ENCODE peak calls at places on chromosome 11, in ten cellular contexts. One of them, this sample, is unnamed.

GRCh38 chr11:119106564-119107537 is at the start of gene C2CD2L:
- DNase-seq in fibroblast of villous mesenchyme: peak
- DNase-seq in lower lobe of right lung: peak
- DNase-seq in lung microvascular endothelial cell: peak
- DNase-seq in EH: peak
- DNase-seq in psoas muscle: peak
- DNase-seq in IMR-90: peak
- DNase-seq in NCI-H1092: peak
- DNase-seq in activated T-cell treated with anti-CD3 and anti-CD28 coated beads for 1 hour: peak
- DNase-seq in upper lobe of right lung: peak
- DNase-seq in this sample: peak

GRCh38 chr11:12497431-12497830 is 120.1 kb downstream of the PARVA start:
- DNase-seq in fibroblast of villous mesenchyme: no peak
- DNase-seq in lower lobe of right lung: no peak
- DNase-seq in lung microvascular endothelial cell: no peak
- DNase-seq in EH: no peak
- DNase-seq in psoas muscle: no peak
- DNase-seq in IMR-90: no peak
- DNase-seq in NCI-H1092: no peak
- DNase-seq in activated T-cell treated with anti-CD3 and anti-CD28 coated beads for 1 hour: no peak
- DNase-seq in upper lobe of right lung: no peak
- DNase-seq in this sample: no peak

GRCh38 chr11:127564803-127565202 is 564.2 kb upstream of the KIRREL3 start:
- DNase-seq in fibroblast of villous mesenchyme: no peak
- DNase-seq in lower lobe of right lung: no peak
- DNase-seq in lung microvascular endothelial cell: no peak
- DNase-seq in EH: no peak
- DNase-seq in psoas muscle: no peak
- DNase-seq in IMR-90: peak
- DNase-seq in NCI-H1092: no peak
- DNase-seq in activated T-cell treated with anti-CD3 and anti-CD28 coated beads for 1 hour: no peak
- DNase-seq in upper lobe of right lung: no peak
- DNase-seq in this sample: no peak

GRCh38 chr11:30984442-30984816 is 385.1 kb downstream of the DCDC1 start:
- DNase-seq in fibroblast of villous mesenchyme: no peak
- DNase-seq in lower lobe of right lung: no peak
- DNase-seq in lung microvascular endothelial cell: no peak
- DNase-seq in EH: no peak
- DNase-seq in psoas muscle: no peak
- DNase-seq in IMR-90: peak
- DNase-seq in NCI-H1092: no peak
- DNase-seq in activated T-cell treated with anti-CD3 and anti-CD28 coated beads for 1 hour: no peak
- DNase-seq in upper lobe of right lung: no peak
- DNase-seq in this sample: no peak

GRCh38 chr11:20909995-20910726 is 240.8 kb downstream of the NELL1 start:
- DNase-seq in fibroblast of villous mesenchyme: no peak
- DNase-seq in lower lobe of right lung: no peak
- DNase-seq in lung microvascular endothelial cell: no peak
- DNase-seq in EH: no peak
- DNase-seq in psoas muscle: no peak
- DNase-seq in IMR-90: no peak
- DNase-seq in NCI-H1092: no peak
- DNase-seq in activated T-cell treated with anti-CD3 and anti-CD28 coated beads for 1 hour: no peak
- DNase-seq in upper lobe of right lung: no peak
- DNase-seq in this sample: no peak

GRCh38 chr11:62129610-62130497 is 6.0 kb downstream of the INCENP start:
- DNase-seq in fibroblast of villous mesenchyme: no peak
- DNase-seq in lower lobe of right lung: no peak
- DNase-seq in lung microvascular endothelial cell: no peak
- DNase-seq in EH: no peak
- DNase-seq in psoas muscle: no peak
- DNase-seq in IMR-90: no peak
- DNase-seq in NCI-H1092: no peak
- DNase-seq in activated T-cell treated with anti-CD3 and anti-CD28 coated beads for 1 hour: no peak
- DNase-seq in upper lobe of right lung: no peak
- DNase-seq in this sample: peak

GRCh38 chr11:96324912-96325311 is 18.1 kb downstream of the MAML2 start:
- DNase-seq in fibroblast of villous mesenchyme: no peak
- DNase-seq in lower lobe of right lung: no peak
- DNase-seq in lung microvascular endothelial cell: no peak
- DNase-seq in EH: peak
- DNase-seq in psoas muscle: no peak
- DNase-seq in IMR-90: peak
- DNase-seq in NCI-H1092: no peak
- DNase-seq in activated T-cell treated with anti-CD3 and anti-CD28 coated beads for 1 hour: no peak
- DNase-seq in upper lobe of right lung: no peak
- DNase-seq in this sample: no peak

GRCh38 chr11:63866211-63866610 is 27.3 kb downstream of the MARK2 start:
- DNase-seq in fibroblast of villous mesenchyme: peak
- DNase-seq in lower lobe of right lung: peak
- DNase-seq in lung microvascular endothelial cell: no peak
- DNase-seq in EH: peak
- DNase-seq in psoas muscle: peak
- DNase-seq in IMR-90: peak
- DNase-seq in NCI-H1092: peak
- DNase-seq in activated T-cell treated with anti-CD3 and anti-CD28 coated beads for 1 hour: peak
- DNase-seq in upper lobe of right lung: peak
- DNase-seq in this sample: peak

GRCh38 chr11:117356126-117356761 is 28.6 kb downstream of the CEP164 start:
- DNase-seq in fibroblast of villous mesenchyme: no peak
- DNase-seq in lower lobe of right lung: no peak
- DNase-seq in lung microvascular endothelial cell: no peak
- DNase-seq in EH: no peak
- DNase-seq in psoas muscle: no peak
- DNase-seq in IMR-90: no peak
- DNase-seq in NCI-H1092: no peak
- DNase-seq in activated T-cell treated with anti-CD3 and anti-CD28 coated beads for 1 hour: no peak
- DNase-seq in upper lobe of right lung: no peak
- DNase-seq in this sample: peak

GRCh38 chr11:57515332-57516060 is at the start of gene SLC43A1:
- DNase-seq in fibroblast of villous mesenchyme: peak
- DNase-seq in lower lobe of right lung: peak
- DNase-seq in lung microvascular endothelial cell: peak
- DNase-seq in EH: peak
- DNase-seq in psoas muscle: peak
- DNase-seq in IMR-90: peak
- DNase-seq in NCI-H1092: no peak
- DNase-seq in activated T-cell treated with anti-CD3 and anti-CD28 coated beads for 1 hour: peak
- DNase-seq in upper lobe of right lung: peak
- DNase-seq in this sample: peak

GRCh38 chr11:125062931-125063428 is at the start of gene SLC37A2:
- DNase-seq in fibroblast of villous mesenchyme: peak
- DNase-seq in lower lobe of right lung: peak
- DNase-seq in lung microvascular endothelial cell: peak
- DNase-seq in EH: peak
- DNase-seq in psoas muscle: peak
- DNase-seq in IMR-90: peak
- DNase-seq in NCI-H1092: peak
- DNase-seq in activated T-cell treated with anti-CD3 and anti-CD28 coated beads for 1 hour: peak
- DNase-seq in upper lobe of right lung: peak
- DNase-seq in this sample: peak

GRCh38 chr11:78698612-78699011 is 123.9 kb upstream of the NARS2 start:
- DNase-seq in fibroblast of villous mesenchyme: no peak
- DNase-seq in lower lobe of right lung: no peak
- DNase-seq in lung microvascular endothelial cell: no peak
- DNase-seq in EH: peak
- DNase-seq in psoas muscle: no peak
- DNase-seq in IMR-90: peak
- DNase-seq in NCI-H1092: no peak
- DNase-seq in activated T-cell treated with anti-CD3 and anti-CD28 coated beads for 1 hour: no peak
- DNase-seq in upper lobe of right lung: no peak
- DNase-seq in this sample: no peak

GRCh38 chr11:26849009-26849408 is 127.1 kb upstream of the SLC5A12 start:
- DNase-seq in fibroblast of villous mesenchyme: no peak
- DNase-seq in lower lobe of right lung: peak
- DNase-seq in lung microvascular endothelial cell: no peak
- DNase-seq in EH: no peak
- DNase-seq in psoas muscle: peak
- DNase-seq in IMR-90: no peak
- DNase-seq in NCI-H1092: no peak
- DNase-seq in activated T-cell treated with anti-CD3 and anti-CD28 coated beads for 1 hour: no peak
- DNase-seq in upper lobe of right lung: peak
- DNase-seq in this sample: peak

GRCh38 chr11:119205080-119205479 is 1.1 kb upstream of the CBL start:
- DNase-seq in fibroblast of villous mesenchyme: no peak
- DNase-seq in lower lobe of right lung: peak
- DNase-seq in lung microvascular endothelial cell: no peak
- DNase-seq in EH: no peak
- DNase-seq in psoas muscle: no peak
- DNase-seq in IMR-90: no peak
- DNase-seq in NCI-H1092: no peak
- DNase-seq in activated T-cell treated with anti-CD3 and anti-CD28 coated beads for 1 hour: no peak
- DNase-seq in upper lobe of right lung: peak
- DNase-seq in this sample: no peak

GRCh38 chr11:73376803-73377629 is 817 bp downstream of the RELT start:
- DNase-seq in fibroblast of villous mesenchyme: peak
- DNase-seq in lower lobe of right lung: peak
- DNase-seq in lung microvascular endothelial cell: peak
- DNase-seq in EH: peak
- DNase-seq in psoas muscle: peak
- DNase-seq in IMR-90: peak
- DNase-seq in NCI-H1092: peak
- DNase-seq in activated T-cell treated with anti-CD3 and anti-CD28 coated beads for 1 hour: peak
- DNase-seq in upper lobe of right lung: peak
- DNase-seq in this sample: peak

GRCh38 chr11:111414267-111414931 is 35.3 kb upstream of the POU2AF1 start:
- DNase-seq in fibroblast of villous mesenchyme: peak
- DNase-seq in lower lobe of right lung: no peak
- DNase-seq in lung microvascular endothelial cell: no peak
- DNase-seq in EH: no peak
- DNase-seq in psoas muscle: no peak
- DNase-seq in IMR-90: no peak
- DNase-seq in NCI-H1092: no peak
- DNase-seq in activated T-cell treated with anti-CD3 and anti-CD28 coated beads for 1 hour: no peak
- DNase-seq in upper lobe of right lung: no peak
- DNase-seq in this sample: no peak

GRCh38 chr11:73281201-73281741 is 9.1 kb downstream of the P2RY6 start:
- DNase-seq in fibroblast of villous mesenchyme: no peak
- DNase-seq in lower lobe of right lung: no peak
- DNase-seq in lung microvascular endothelial cell: no peak
- DNase-seq in EH: no peak
- DNase-seq in psoas muscle: no peak
- DNase-seq in IMR-90: no peak
- DNase-seq in NCI-H1092: no peak
- DNase-seq in activated T-cell treated with anti-CD3 and anti-CD28 coated beads for 1 hour: no peak
- DNase-seq in upper lobe of right lung: peak
- DNase-seq in this sample: no peak

GRCh38 chr11:14267861-14268635 is 90.9 kb downstream of the RRAS2 start:
- DNase-seq in fibroblast of villous mesenchyme: no peak
- DNase-seq in lower lobe of right lung: no peak
- DNase-seq in lung microvascular endothelial cell: no peak
- DNase-seq in EH: no peak
- DNase-seq in psoas muscle: no peak
- DNase-seq in IMR-90: no peak
- DNase-seq in NCI-H1092: no peak
- DNase-seq in activated T-cell treated with anti-CD3 and anti-CD28 coated beads for 1 hour: no peak
- DNase-seq in upper lobe of right lung: no peak
- DNase-seq in this sample: no peak

GRCh38 chr11:44309483-44310197 is at the start of gene ALX4:
- DNase-seq in fibroblast of villous mesenchyme: no peak
- DNase-seq in lower lobe of right lung: no peak
- DNase-seq in lung microvascular endothelial cell: peak
- DNase-seq in EH: peak
- DNase-seq in psoas muscle: peak
- DNase-seq in IMR-90: no peak
- DNase-seq in NCI-H1092: peak
- DNase-seq in activated T-cell treated with anti-CD3 and anti-CD28 coated beads for 1 hour: no peak
- DNase-seq in upper lobe of right lung: no peak
- DNase-seq in this sample: no peak

GRCh38 chr11:94024547-94024946 is 3.4 kb downstream of the HEPHL1 start:
- DNase-seq in fibroblast of villous mesenchyme: no peak
- DNase-seq in lower lobe of right lung: no peak
- DNase-seq in lung microvascular endothelial cell: no peak
- DNase-seq in EH: no peak
- DNase-seq in psoas muscle: no peak
- DNase-seq in IMR-90: no peak
- DNase-seq in NCI-H1092: no peak
- DNase-seq in activated T-cell treated with anti-CD3 and anti-CD28 coated beads for 1 hour: no peak
- DNase-seq in upper lobe of right lung: no peak
- DNase-seq in this sample: no peak